ENCODE peak calls at places on chromosomes 16 and 17, in five cellular contexts. Z is trophoblast cell, R is fibroblast of mammary gland, F is tibial artery, L is EL. A is an unnamed sample.

GRCh38 chr16:85162478-85163277 is 50.4 kb upstream of the CIBAR2 start:
- DNase-seq in Z (peak), R (peak), F (peak), L (peak), A (peak)

GRCh38 chr17:46935658-46936266 is 12.8 kb downstream of the GOSR2 start:
- DNase-seq in Z (no peak), R (no peak), F (no peak), L (no peak), A (no peak)

GRCh38 chr16:81562174-81562849 is 117.7 kb downstream of the CMIP start:
- DNase-seq in Z (no peak), R (no peak), F (no peak), L (peak), A (no peak)

GRCh38 chr16:75044800-75045361 is 46.1 kb downstream of the ZNRF1 start:
- DNase-seq in Z (peak), R (peak), F (peak), L (peak), A (no peak)

GRCh38 chr16:73060216-73060615 is 12.3 kb upstream of the ZFHX3 start:
- DNase-seq in Z (no peak), R (no peak), F (peak), L (no peak), A (no peak)

GRCh38 chr17:4901648-4902344 is 1.1 kb downstream of the CHRNE start:
- DNase-seq in Z (peak), R (no peak), F (no peak), L (no peak), A (no peak)

GRCh38 chr16:88069397-88070168 is 118.3 kb downstream of the BANP start:
- DNase-seq in Z (no peak), R (no peak), F (no peak), L (no peak), A (no peak)

GRCh38 chr17:41781404-41782110 is 5.0 kb downstream of the JUP start:
- DNase-seq in Z (peak), R (no peak), F (no peak), L (no peak), A (no peak)

GRCh38 chr16:69721441-69721957 is 4.9 kb downstream of the NQO1 start:
- DNase-seq in Z (no peak), R (no peak), F (peak), L (no peak), A (no peak)

GRCh38 chr16:29824589-29825144 is 4.4 kb downstream of the MVP start:
- DNase-seq in Z (no peak), R (peak), F (no peak), L (peak), A (peak)

GRCh38 chr17:82353484-82353883 is 5.6 kb upstream of the TEX19 start:
- DNase-seq in Z (no peak), R (no peak), F (no peak), L (no peak), A (no peak)

GRCh38 chr16:30621765-30622164 is 11.6 kb upstream of the ZNF689 start:
- DNase-seq in Z (no peak), R (peak), F (no peak), L (peak), A (peak)

GRCh38 chr16:69741519-69741918 is 13.2 kb downstream of the NOB1 start:
- DNase-seq in Z (peak), R (peak), F (no peak), L (peak), A (peak)

GRCh38 chr17:7632492-7632894 is 2.6 kb downstream of the SHBG start:
- DNase-seq in Z (peak), R (peak), F (no peak), L (peak), A (peak)

GRCh38 chr16:67000384-67001158 is 12.2 kb downstream of the CES4A start:
- DNase-seq in Z (peak), R (no peak), F (peak), L (peak), A (peak)

GRCh38 chr17:81164464-81165245 is 652 bp upstream of the PVALEF start:
- DNase-seq in Z (no peak), R (no peak), F (no peak), L (no peak), A (no peak)

GRCh38 chr17:19768046-19768782 is 20.1 kb upstream of the ALDH3A1 start:
- DNase-seq in Z (no peak), R (no peak), F (peak), L (no peak), A (no peak)

GRCh38 chr16:621526-622105 is 9.2 kb upstream of the WFIKKN1 start:
- DNase-seq in Z (no peak), R (peak), F (no peak), L (no peak), A (no peak)

GRCh38 chr16:30846649-30847402 is 47.1 kb downstream of the BCL7C start:
- DNase-seq in Z (no peak), R (no peak), F (no peak), L (no peak), A (no peak)

GRCh38 chr16:22844426-22844825 is 30.5 kb downstream of the HS3ST2 start:
- DNase-seq in Z (no peak), R (no peak), F (no peak), L (no peak), A (no peak)

GRCh38 chr17:40329981-40330794 is 21.2 kb downstream of the RARA start:
- DNase-seq in Z (no peak), R (no peak), F (peak), L (no peak), A (no peak)

GRCh38 chr16:35492225-35492624 is 2032.8 kb downstream of the TP53TG3F start:
- DNase-seq in Z (no peak), R (no peak), F (no peak), L (no peak), A (no peak)

GRCh38 chr17:9571201-9571600 is 4.4 kb downstream of the STX8 start:
- DNase-seq in Z (no peak), R (no peak), F (no peak), L (no peak), A (no peak)

GRCh38 chr16:84143784-84144199 is 1.2 kb downstream of the HSDL1 start:
- DNase-seq in Z (no peak), R (peak), F (no peak), L (no peak), A (no peak)

GRCh38 chr17:65305116-65305515 is 167.9 kb downstream of the RGS9 start:
- DNase-seq in Z (no peak), R (no peak), F (no peak), L (no peak), A (no peak)

GRCh38 chr16:58756650-58757332 is 22.7 kb upstream of the GOT2 start:
- DNase-seq in Z (no peak), R (no peak), F (no peak), L (no peak), A (no peak)

GRCh38 chr17:37490022-37490587 is 414 bp downstream of the DUSP14 start:
- DNase-seq in Z (peak), R (peak), F (peak), L (peak), A (peak)

GRCh38 chr17:70763018-70763417 is 593.7 kb downstream of the KCNJ2 start:
- DNase-seq in Z (no peak), R (no peak), F (no peak), L (no peak), A (no peak)

GRCh38 chr16:27408012-27408601 is 6.1 kb downstream of the IL21R start:
- DNase-seq in Z (no peak), R (peak), F (no peak), L (peak), A (peak)

GRCh38 chr16:46620265-46621005 is 744 bp downstream of the SHCBP1 start:
- DNase-seq in Z (no peak), R (peak), F (no peak), L (peak), A (peak)

GRCh38 chr16:5028950-5029475 is 4.7 kb downstream of the NAGPA start:
- DNase-seq in Z (no peak), R (no peak), F (no peak), L (no peak), A (no peak)

GRCh38 chr17:64418506-64419339 is 28.1 kb upstream of the PECAM1 start:
- DNase-seq in Z (peak), R (peak), F (no peak), L (peak), A (peak)

GRCh38 chr16:19377864-19378263 is 39.8 kb upstream of the TMC5 start:
- DNase-seq in Z (no peak), R (peak), F (no peak), L (peak), A (no peak)

GRCh38 chr17:75308732-75309629 is 19.7 kb upstream of the SLC25A19 start:
- DNase-seq in Z (peak), R (no peak), F (no peak), L (no peak), A (no peak)

A was measured in ELR.